ENCODE peak calls at places on chromosomes 1 and 21, in nine cellular contexts. One of them, this sample, is unnamed.

GRCh38 chr1:7478797-7479499 is 292.1 kb upstream of the VAMP3 start:
- DNase-seq in Peyer's patch: peak
- DNase-seq in WTC11: no peak
- DNase-seq in uterus: no peak
- DNase-seq in fibroblast of villous mesenchyme: peak
- DNase-seq in NCI-H524 treated with DMSO at 0.1 percent for 48 hours: no peak
- DNase-seq in epithelial cell of esophagus: peak
- DNase-seq in caudate nucleus: no peak
- DNase-seq in HuH-7: no peak
- DNase-seq in this sample: peak

GRCh38 chr1:109721046-109721445 is 9.0 kb downstream of the GSTM5 start:
- DNase-seq in Peyer's patch: no peak
- DNase-seq in WTC11: no peak
- DNase-seq in uterus: no peak
- DNase-seq in fibroblast of villous mesenchyme: peak
- DNase-seq in NCI-H524 treated with DMSO at 0.1 percent for 48 hours: no peak
- DNase-seq in epithelial cell of esophagus: no peak
- DNase-seq in caudate nucleus: no peak
- DNase-seq in HuH-7: no peak
- DNase-seq in this sample: peak

GRCh38 chr1:192550922-192551534 is 24.5 kb upstream of the RGS1 start:
- DNase-seq in Peyer's patch: no peak
- DNase-seq in WTC11: no peak
- DNase-seq in uterus: no peak
- DNase-seq in fibroblast of villous mesenchyme: peak
- DNase-seq in NCI-H524 treated with DMSO at 0.1 percent for 48 hours: no peak
- DNase-seq in epithelial cell of esophagus: peak
- DNase-seq in caudate nucleus: no peak
- DNase-seq in HuH-7: no peak
- DNase-seq in this sample: peak

GRCh38 chr1:20386682-20387081 is 96.0 kb downstream of the VWA5B1 start:
- DNase-seq in Peyer's patch: no peak
- DNase-seq in WTC11: peak
- DNase-seq in uterus: no peak
- DNase-seq in fibroblast of villous mesenchyme: no peak
- DNase-seq in NCI-H524 treated with DMSO at 0.1 percent for 48 hours: peak
- DNase-seq in epithelial cell of esophagus: no peak
- DNase-seq in caudate nucleus: peak
- DNase-seq in HuH-7: no peak
- DNase-seq in this sample: no peak

GRCh38 chr1:177969109-177969508 is 749 bp downstream of the SEC16B start:
- DNase-seq in Peyer's patch: no peak
- DNase-seq in WTC11: no peak
- DNase-seq in uterus: no peak
- DNase-seq in fibroblast of villous mesenchyme: peak
- DNase-seq in NCI-H524 treated with DMSO at 0.1 percent for 48 hours: no peak
- DNase-seq in epithelial cell of esophagus: no peak
- DNase-seq in caudate nucleus: no peak
- DNase-seq in HuH-7: no peak
- DNase-seq in this sample: no peak

GRCh38 chr1:182061597-182061996 is at the start of gene ZNF648:
- DNase-seq in Peyer's patch: no peak
- DNase-seq in WTC11: no peak
- DNase-seq in uterus: no peak
- DNase-seq in fibroblast of villous mesenchyme: no peak
- DNase-seq in NCI-H524 treated with DMSO at 0.1 percent for 48 hours: no peak
- DNase-seq in epithelial cell of esophagus: no peak
- DNase-seq in caudate nucleus: no peak
- DNase-seq in HuH-7: no peak
- DNase-seq in this sample: no peak

GRCh38 chr1:186967659-186968394 is 139.1 kb downstream of the PLA2G4A start:
- DNase-seq in Peyer's patch: no peak
- DNase-seq in WTC11: no peak
- DNase-seq in uterus: no peak
- DNase-seq in fibroblast of villous mesenchyme: no peak
- DNase-seq in NCI-H524 treated with DMSO at 0.1 percent for 48 hours: no peak
- DNase-seq in epithelial cell of esophagus: peak
- DNase-seq in caudate nucleus: no peak
- DNase-seq in HuH-7: no peak
- DNase-seq in this sample: peak

GRCh38 chr1:111475706-111476105 is 1.9 kb downstream of the C1orf162 start:
- DNase-seq in Peyer's patch: no peak
- DNase-seq in WTC11: no peak
- DNase-seq in uterus: no peak
- DNase-seq in fibroblast of villous mesenchyme: no peak
- DNase-seq in NCI-H524 treated with DMSO at 0.1 percent for 48 hours: no peak
- DNase-seq in epithelial cell of esophagus: no peak
- DNase-seq in caudate nucleus: no peak
- DNase-seq in HuH-7: no peak
- DNase-seq in this sample: no peak

GRCh38 chr1:62723841-62724240 is 35.7 kb upstream of the DOCK7 start:
- DNase-seq in Peyer's patch: no peak
- DNase-seq in WTC11: no peak
- DNase-seq in uterus: no peak
- DNase-seq in fibroblast of villous mesenchyme: no peak
- DNase-seq in NCI-H524 treated with DMSO at 0.1 percent for 48 hours: no peak
- DNase-seq in epithelial cell of esophagus: no peak
- DNase-seq in caudate nucleus: no peak
- DNase-seq in HuH-7: no peak
- DNase-seq in this sample: no peak

GRCh38 chr1:10415211-10415930 is 14.9 kb upstream of the CENPS start:
- DNase-seq in Peyer's patch: no peak
- DNase-seq in WTC11: no peak
- DNase-seq in uterus: no peak
- DNase-seq in fibroblast of villous mesenchyme: peak
- DNase-seq in NCI-H524 treated with DMSO at 0.1 percent for 48 hours: no peak
- DNase-seq in epithelial cell of esophagus: peak
- DNase-seq in caudate nucleus: no peak
- DNase-seq in HuH-7: no peak
- DNase-seq in this sample: peak

GRCh38 chr1:151779852-151780251 is 10.4 kb downstream of the TDRKH start:
- DNase-seq in Peyer's patch: no peak
- DNase-seq in WTC11: no peak
- DNase-seq in uterus: no peak
- DNase-seq in fibroblast of villous mesenchyme: no peak
- DNase-seq in NCI-H524 treated with DMSO at 0.1 percent for 48 hours: no peak
- DNase-seq in epithelial cell of esophagus: no peak
- DNase-seq in caudate nucleus: no peak
- DNase-seq in HuH-7: no peak
- DNase-seq in this sample: no peak

GRCh38 chr1:54806931-54807611 is 5.9 kb upstream of the TTC22 start:
- DNase-seq in Peyer's patch: peak
- DNase-seq in WTC11: no peak
- DNase-seq in uterus: no peak
- DNase-seq in fibroblast of villous mesenchyme: no peak
- DNase-seq in NCI-H524 treated with DMSO at 0.1 percent for 48 hours: no peak
- DNase-seq in epithelial cell of esophagus: peak
- DNase-seq in caudate nucleus: no peak
- DNase-seq in HuH-7: no peak
- DNase-seq in this sample: no peak

GRCh38 chr21:30336596-30336995 is 898 bp downstream of the KRTAP27-1 start:
- DNase-seq in Peyer's patch: no peak
- DNase-seq in WTC11: no peak
- DNase-seq in uterus: no peak
- DNase-seq in fibroblast of villous mesenchyme: peak
- DNase-seq in NCI-H524 treated with DMSO at 0.1 percent for 48 hours: no peak
- DNase-seq in epithelial cell of esophagus: no peak
- DNase-seq in caudate nucleus: no peak
- DNase-seq in HuH-7: no peak
- DNase-seq in this sample: peak

GRCh38 chr1:187409341-187409740 is 580.6 kb downstream of the PLA2G4A start:
- DNase-seq in Peyer's patch: no peak
- DNase-seq in WTC11: no peak
- DNase-seq in uterus: no peak
- DNase-seq in fibroblast of villous mesenchyme: peak
- DNase-seq in NCI-H524 treated with DMSO at 0.1 percent for 48 hours: no peak
- DNase-seq in epithelial cell of esophagus: no peak
- DNase-seq in caudate nucleus: no peak
- DNase-seq in HuH-7: no peak
- DNase-seq in this sample: peak

GRCh38 chr1:2566106-2567045 is 10.2 kb downstream of the TNFRSF14 start:
- DNase-seq in Peyer's patch: no peak
- DNase-seq in WTC11: no peak
- DNase-seq in uterus: no peak
- DNase-seq in fibroblast of villous mesenchyme: no peak
- DNase-seq in NCI-H524 treated with DMSO at 0.1 percent for 48 hours: no peak
- DNase-seq in epithelial cell of esophagus: no peak
- DNase-seq in caudate nucleus: no peak
- DNase-seq in HuH-7: no peak
- DNase-seq in this sample: no peak

GRCh38 chr1:6991271-6991670 is 206.0 kb downstream of the CAMTA1 start:
- DNase-seq in Peyer's patch: no peak
- DNase-seq in WTC11: no peak
- DNase-seq in uterus: no peak
- DNase-seq in fibroblast of villous mesenchyme: peak
- DNase-seq in NCI-H524 treated with DMSO at 0.1 percent for 48 hours: no peak
- DNase-seq in epithelial cell of esophagus: peak
- DNase-seq in caudate nucleus: no peak
- DNase-seq in HuH-7: no peak
- DNase-seq in this sample: peak

GRCh38 chr1:247118946-247119446 is 14.8 kb upstream of the ZNF669 start:
- DNase-seq in Peyer's patch: no peak
- DNase-seq in WTC11: peak
- DNase-seq in uterus: no peak
- DNase-seq in fibroblast of villous mesenchyme: no peak
- DNase-seq in NCI-H524 treated with DMSO at 0.1 percent for 48 hours: no peak
- DNase-seq in epithelial cell of esophagus: peak
- DNase-seq in caudate nucleus: no peak
- DNase-seq in HuH-7: peak
- DNase-seq in this sample: peak

GRCh38 chr1:232445361-232446106 is 184.4 kb downstream of the SIPA1L2 start:
- DNase-seq in Peyer's patch: no peak
- DNase-seq in WTC11: no peak
- DNase-seq in uterus: no peak
- DNase-seq in fibroblast of villous mesenchyme: no peak
- DNase-seq in NCI-H524 treated with DMSO at 0.1 percent for 48 hours: no peak
- DNase-seq in epithelial cell of esophagus: no peak
- DNase-seq in caudate nucleus: no peak
- DNase-seq in HuH-7: no peak
- DNase-seq in this sample: no peak

GRCh38 chr1:109756848-109757521 is 6.7 kb downstream of the EPS8L3 start:
- DNase-seq in Peyer's patch: no peak
- DNase-seq in WTC11: no peak
- DNase-seq in uterus: no peak
- DNase-seq in fibroblast of villous mesenchyme: no peak
- DNase-seq in NCI-H524 treated with DMSO at 0.1 percent for 48 hours: no peak
- DNase-seq in epithelial cell of esophagus: no peak
- DNase-seq in caudate nucleus: no peak
- DNase-seq in HuH-7: no peak
- DNase-seq in this sample: no peak

GRCh38 chr1:54273837-54274192 is 73.8 kb downstream of the MRPL37 start:
- DNase-seq in Peyer's patch: no peak
- DNase-seq in WTC11: no peak
- DNase-seq in uterus: peak
- DNase-seq in fibroblast of villous mesenchyme: peak
- DNase-seq in NCI-H524 treated with DMSO at 0.1 percent for 48 hours: peak
- DNase-seq in epithelial cell of esophagus: no peak
- DNase-seq in caudate nucleus: no peak
- DNase-seq in HuH-7: no peak
- DNase-seq in this sample: peak

GRCh38 chr1:5683446-5683845 is 308.8 kb downstream of the NPHP4 start:
- DNase-seq in Peyer's patch: no peak
- DNase-seq in WTC11: no peak
- DNase-seq in uterus: no peak
- DNase-seq in fibroblast of villous mesenchyme: no peak
- DNase-seq in NCI-H524 treated with DMSO at 0.1 percent for 48 hours: no peak
- DNase-seq in epithelial cell of esophagus: peak
- DNase-seq in caudate nucleus: no peak
- DNase-seq in HuH-7: no peak
- DNase-seq in this sample: no peak

GRCh38 chr1:2632561-2633361 is at the start of gene MMEL1:
- DNase-seq in Peyer's patch: no peak
- DNase-seq in WTC11: no peak
- DNase-seq in uterus: no peak
- DNase-seq in fibroblast of villous mesenchyme: no peak
- DNase-seq in NCI-H524 treated with DMSO at 0.1 percent for 48 hours: peak
- DNase-seq in epithelial cell of esophagus: no peak
- DNase-seq in caudate nucleus: no peak
- DNase-seq in HuH-7: no peak
- DNase-seq in this sample: no peak

GRCh38 chr1:36083635-36084501 is at the start of gene TEKT2:
- DNase-seq in Peyer's patch: peak
- DNase-seq in WTC11: peak
- DNase-seq in uterus: no peak
- DNase-seq in fibroblast of villous mesenchyme: peak
- DNase-seq in NCI-H524 treated with DMSO at 0.1 percent for 48 hours: no peak
- DNase-seq in epithelial cell of esophagus: no peak
- DNase-seq in caudate nucleus: peak
- DNase-seq in HuH-7: no peak
- DNase-seq in this sample: peak

GRCh38 chr1:169925505-169926482 is 32.1 kb upstream of the SCYL3 start:
- DNase-seq in Peyer's patch: no peak
- DNase-seq in WTC11: no peak
- DNase-seq in uterus: no peak
- DNase-seq in fibroblast of villous mesenchyme: no peak
- DNase-seq in NCI-H524 treated with DMSO at 0.1 percent for 48 hours: no peak
- DNase-seq in epithelial cell of esophagus: no peak
- DNase-seq in caudate nucleus: no peak
- DNase-seq in HuH-7: no peak
- DNase-seq in this sample: no peak

GRCh38 chr1:15012822-15013221 is 140.7 kb upstream of the TMEM51 start:
- DNase-seq in Peyer's patch: no peak
- DNase-seq in WTC11: no peak
- DNase-seq in uterus: no peak
- DNase-seq in fibroblast of villous mesenchyme: no peak
- DNase-seq in NCI-H524 treated with DMSO at 0.1 percent for 48 hours: no peak
- DNase-seq in epithelial cell of esophagus: no peak
- DNase-seq in caudate nucleus: no peak
- DNase-seq in HuH-7: no peak
- DNase-seq in this sample: no peak

GRCh38 chr1:182229451-182229850 is 162.1 kb downstream of the GLUL start:
- DNase-seq in Peyer's patch: no peak
- DNase-seq in WTC11: no peak
- DNase-seq in uterus: no peak
- DNase-seq in fibroblast of villous mesenchyme: no peak
- DNase-seq in NCI-H524 treated with DMSO at 0.1 percent for 48 hours: no peak
- DNase-seq in epithelial cell of esophagus: no peak
- DNase-seq in caudate nucleus: no peak
- DNase-seq in HuH-7: no peak
- DNase-seq in this sample: no peak

GRCh38 chr1:61980561-61980960 is 214.1 kb upstream of the L1TD1 start:
- DNase-seq in Peyer's patch: no peak
- DNase-seq in WTC11: peak
- DNase-seq in uterus: no peak
- DNase-seq in fibroblast of villous mesenchyme: no peak
- DNase-seq in NCI-H524 treated with DMSO at 0.1 percent for 48 hours: no peak
- DNase-seq in epithelial cell of esophagus: peak
- DNase-seq in caudate nucleus: no peak
- DNase-seq in HuH-7: no peak
- DNase-seq in this sample: peak

GRCh38 chr1:17653728-17654351 is 101.3 kb upstream of the ACTL8 start:
- DNase-seq in Peyer's patch: no peak
- DNase-seq in WTC11: peak
- DNase-seq in uterus: no peak
- DNase-seq in fibroblast of villous mesenchyme: peak
- DNase-seq in NCI-H524 treated with DMSO at 0.1 percent for 48 hours: no peak
- DNase-seq in epithelial cell of esophagus: peak
- DNase-seq in caudate nucleus: peak
- DNase-seq in HuH-7: peak
- DNase-seq in this sample: peak

This sample was measured in amniotic epithelial cell.